ENCODE peak calls at places on chromosomes 5 and 9, in four cellular contexts. One of them, this sample, is unnamed.

GRCh38 chr5:12095808-12096281 is 191.6 kb upstream of the CTNND2 start:
- DNase-seq in activated T-helper 1 cell treated with anti-CD3 and anti-CD28 coated beads, Interleukin-2, amount 50 U/mL, for 16 hours: no peak
- DNase-seq in activated CD4-positive, alpha-beta T cell treated with anti-CD3 and anti-CD28 coated beads, Interleukin-2, amount 50 U/mL, for 1 hour: no peak
- DNase-seq in germinal center: no peak
- DNase-seq in this sample: no peak

GRCh38 chr9:107792596-107792995 is 303.0 kb upstream of the KLF4 start:
- DNase-seq in activated T-helper 1 cell treated with anti-CD3 and anti-CD28 coated beads, Interleukin-2, amount 50 U/mL, for 16 hours: no peak
- DNase-seq in activated CD4-positive, alpha-beta T cell treated with anti-CD3 and anti-CD28 coated beads, Interleukin-2, amount 50 U/mL, for 1 hour: no peak
- DNase-seq in germinal center: no peak
- DNase-seq in this sample: no peak

GRCh38 chr9:16540996-16541668 is 329.3 kb downstream of the BNC2 start:
- DNase-seq in activated T-helper 1 cell treated with anti-CD3 and anti-CD28 coated beads, Interleukin-2, amount 50 U/mL, for 16 hours: no peak
- DNase-seq in activated CD4-positive, alpha-beta T cell treated with anti-CD3 and anti-CD28 coated beads, Interleukin-2, amount 50 U/mL, for 1 hour: no peak
- DNase-seq in germinal center: no peak
- DNase-seq in this sample: no peak

GRCh38 chr5:53766683-53767082 is 206.2 kb downstream of the NDUFS4 start:
- DNase-seq in activated T-helper 1 cell treated with anti-CD3 and anti-CD28 coated beads, Interleukin-2, amount 50 U/mL, for 16 hours: no peak
- DNase-seq in activated CD4-positive, alpha-beta T cell treated with anti-CD3 and anti-CD28 coated beads, Interleukin-2, amount 50 U/mL, for 1 hour: no peak
- DNase-seq in germinal center: no peak
- DNase-seq in this sample: no peak

GRCh38 chr5:122902263-122902662 is 56.9 kb downstream of the SNX24 start:
- DNase-seq in activated T-helper 1 cell treated with anti-CD3 and anti-CD28 coated beads, Interleukin-2, amount 50 U/mL, for 16 hours: no peak
- DNase-seq in activated CD4-positive, alpha-beta T cell treated with anti-CD3 and anti-CD28 coated beads, Interleukin-2, amount 50 U/mL, for 1 hour: no peak
- DNase-seq in germinal center: no peak
- DNase-seq in this sample: no peak

GRCh38 chr9:113516840-113517577 is 53.5 kb downstream of the RGS3 start:
- DNase-seq in activated T-helper 1 cell treated with anti-CD3 and anti-CD28 coated beads, Interleukin-2, amount 50 U/mL, for 16 hours: peak
- DNase-seq in activated CD4-positive, alpha-beta T cell treated with anti-CD3 and anti-CD28 coated beads, Interleukin-2, amount 50 U/mL, for 1 hour: peak
- DNase-seq in germinal center: peak
- DNase-seq in this sample: no peak

GRCh38 chr5:135208555-135209494 is 174.8 kb upstream of the PITX1 start:
- DNase-seq in activated T-helper 1 cell treated with anti-CD3 and anti-CD28 coated beads, Interleukin-2, amount 50 U/mL, for 16 hours: no peak
- DNase-seq in activated CD4-positive, alpha-beta T cell treated with anti-CD3 and anti-CD28 coated beads, Interleukin-2, amount 50 U/mL, for 1 hour: no peak
- DNase-seq in germinal center: no peak
- DNase-seq in this sample: no peak

GRCh38 chr5:79255786-79256557 is 20.0 kb downstream of the JMY start:
- DNase-seq in activated T-helper 1 cell treated with anti-CD3 and anti-CD28 coated beads, Interleukin-2, amount 50 U/mL, for 16 hours: no peak
- DNase-seq in activated CD4-positive, alpha-beta T cell treated with anti-CD3 and anti-CD28 coated beads, Interleukin-2, amount 50 U/mL, for 1 hour: no peak
- DNase-seq in germinal center: no peak
- DNase-seq in this sample: no peak

GRCh38 chr9:71769175-71770165 is 1.2 kb upstream of the CEMIP2 start:
- DNase-seq in activated T-helper 1 cell treated with anti-CD3 and anti-CD28 coated beads, Interleukin-2, amount 50 U/mL, for 16 hours: peak
- DNase-seq in activated CD4-positive, alpha-beta T cell treated with anti-CD3 and anti-CD28 coated beads, Interleukin-2, amount 50 U/mL, for 1 hour: peak
- DNase-seq in germinal center: peak
- DNase-seq in this sample: peak

GRCh38 chr9:72365525-72366256 is 683 bp upstream of the ZFAND5 start:
- DNase-seq in activated T-helper 1 cell treated with anti-CD3 and anti-CD28 coated beads, Interleukin-2, amount 50 U/mL, for 16 hours: peak
- DNase-seq in activated CD4-positive, alpha-beta T cell treated with anti-CD3 and anti-CD28 coated beads, Interleukin-2, amount 50 U/mL, for 1 hour: peak
- DNase-seq in germinal center: peak
- DNase-seq in this sample: peak

GRCh38 chr9:123267481-123268239 is 726 bp downstream of the STRBP start:
- DNase-seq in activated T-helper 1 cell treated with anti-CD3 and anti-CD28 coated beads, Interleukin-2, amount 50 U/mL, for 16 hours: peak
- DNase-seq in activated CD4-positive, alpha-beta T cell treated with anti-CD3 and anti-CD28 coated beads, Interleukin-2, amount 50 U/mL, for 1 hour: peak
- DNase-seq in germinal center: peak
- DNase-seq in this sample: no peak

GRCh38 chr5:162274684-162275083 is 207.1 kb downstream of the GABRG2 start:
- DNase-seq in activated T-helper 1 cell treated with anti-CD3 and anti-CD28 coated beads, Interleukin-2, amount 50 U/mL, for 16 hours: no peak
- DNase-seq in activated CD4-positive, alpha-beta T cell treated with anti-CD3 and anti-CD28 coated beads, Interleukin-2, amount 50 U/mL, for 1 hour: no peak
- DNase-seq in germinal center: no peak
- DNase-seq in this sample: no peak

GRCh38 chr9:25505644-25506043 is 172.6 kb downstream of the TUSC1 start:
- DNase-seq in activated T-helper 1 cell treated with anti-CD3 and anti-CD28 coated beads, Interleukin-2, amount 50 U/mL, for 16 hours: no peak
- DNase-seq in activated CD4-positive, alpha-beta T cell treated with anti-CD3 and anti-CD28 coated beads, Interleukin-2, amount 50 U/mL, for 1 hour: no peak
- DNase-seq in germinal center: no peak
- DNase-seq in this sample: no peak

GRCh38 chr5:126848253-126848652 is 71.3 kb downstream of the LMNB1 start:
- DNase-seq in activated T-helper 1 cell treated with anti-CD3 and anti-CD28 coated beads, Interleukin-2, amount 50 U/mL, for 16 hours: no peak
- DNase-seq in activated CD4-positive, alpha-beta T cell treated with anti-CD3 and anti-CD28 coated beads, Interleukin-2, amount 50 U/mL, for 1 hour: no peak
- DNase-seq in germinal center: no peak
- DNase-seq in this sample: no peak

GRCh38 chr5:92605591-92605990 is 975.4 kb downstream of the NR2F1-AS1 start:
- DNase-seq in activated T-helper 1 cell treated with anti-CD3 and anti-CD28 coated beads, Interleukin-2, amount 50 U/mL, for 16 hours: no peak
- DNase-seq in activated CD4-positive, alpha-beta T cell treated with anti-CD3 and anti-CD28 coated beads, Interleukin-2, amount 50 U/mL, for 1 hour: no peak
- DNase-seq in germinal center: no peak
- DNase-seq in this sample: no peak

GRCh38 chr5:75331-76320 is 16.3 kb upstream of the PLEKHG4B start:
- DNase-seq in activated T-helper 1 cell treated with anti-CD3 and anti-CD28 coated beads, Interleukin-2, amount 50 U/mL, for 16 hours: no peak
- DNase-seq in activated CD4-positive, alpha-beta T cell treated with anti-CD3 and anti-CD28 coated beads, Interleukin-2, amount 50 U/mL, for 1 hour: no peak
- DNase-seq in germinal center: no peak
- DNase-seq in this sample: no peak

GRCh38 chr9:37617837-37618236 is 25.4 kb upstream of the TOMM5 start:
- DNase-seq in activated T-helper 1 cell treated with anti-CD3 and anti-CD28 coated beads, Interleukin-2, amount 50 U/mL, for 16 hours: no peak
- DNase-seq in activated CD4-positive, alpha-beta T cell treated with anti-CD3 and anti-CD28 coated beads, Interleukin-2, amount 50 U/mL, for 1 hour: no peak
- DNase-seq in germinal center: no peak
- DNase-seq in this sample: no peak

GRCh38 chr5:90911169-90911568 is 352.6 kb downstream of the ADGRV1 start:
- DNase-seq in activated T-helper 1 cell treated with anti-CD3 and anti-CD28 coated beads, Interleukin-2, amount 50 U/mL, for 16 hours: no peak
- DNase-seq in activated CD4-positive, alpha-beta T cell treated with anti-CD3 and anti-CD28 coated beads, Interleukin-2, amount 50 U/mL, for 1 hour: no peak
- DNase-seq in germinal center: no peak
- DNase-seq in this sample: no peak

GRCh38 chr5:6736106-6736505 is 22.9 kb downstream of the TENT4A start:
- DNase-seq in activated T-helper 1 cell treated with anti-CD3 and anti-CD28 coated beads, Interleukin-2, amount 50 U/mL, for 16 hours: no peak
- DNase-seq in activated CD4-positive, alpha-beta T cell treated with anti-CD3 and anti-CD28 coated beads, Interleukin-2, amount 50 U/mL, for 1 hour: no peak
- DNase-seq in germinal center: no peak
- DNase-seq in this sample: no peak

GRCh38 chr9:121299467-121300282 is 31.7 kb downstream of the GSN start:
- DNase-seq in activated T-helper 1 cell treated with anti-CD3 and anti-CD28 coated beads, Interleukin-2, amount 50 U/mL, for 16 hours: no peak
- DNase-seq in activated CD4-positive, alpha-beta T cell treated with anti-CD3 and anti-CD28 coated beads, Interleukin-2, amount 50 U/mL, for 1 hour: no peak
- DNase-seq in germinal center: peak
- DNase-seq in this sample: peak

This sample was measured in cardiac septum.